ENCODE peak calls at places on chromosomes 4 and X, in eight cellular contexts. V is retina, P is PC-9, M is fibroblast of lung, G is posterior cingulate gyrus, Z is cerebellum, J is amygdala, R is Karpas-422. C is an unnamed sample.

GRCh38 chr4:14792702-14793227 is 209.5 kb upstream of the CPEB2 start:
- DNase-seq in V (no peak), P (peak), M (no peak), G (no peak), Z (no peak), J (no peak), R (no peak), C (no peak)

GRCh38 chr4:145195167-145195952 is 15.0 kb upstream of the OTUD4 start:
- DNase-seq in V (no peak), P (peak), M (no peak), G (no peak), Z (no peak), J (no peak), R (peak), C (no peak)

GRCh38 chrX:103405009-103405333 is 28.6 kb downstream of the BEX3 start:
- DNase-seq in V (no peak), P (no peak), M (no peak), G (no peak), Z (no peak), J (no peak), R (no peak), C (no peak)

GRCh38 chr4:20403317-20403716 is 151.6 kb downstream of the SLIT2 start:
- DNase-seq in V (no peak), P (no peak), M (no peak), G (no peak), Z (no peak), J (no peak), R (peak), C (no peak)

GRCh38 chrX:23493941-23494374 is 159.3 kb downstream of the PTCHD1 start:
- DNase-seq in V (no peak), P (peak), M (no peak), G (no peak), Z (no peak), J (no peak), R (peak), C (peak)

GRCh38 chrX:42128020-42128419 is 204.7 kb upstream of the CASK start:
- DNase-seq in V (no peak), P (no peak), M (no peak), G (no peak), Z (no peak), J (no peak), R (no peak), C (no peak)

GRCh38 chr4:150342945-150343344 is 239.0 kb upstream of the MAB21L2 start:
- DNase-seq in V (no peak), P (no peak), M (no peak), G (no peak), Z (no peak), J (no peak), R (no peak), C (no peak)

GRCh38 chr4:2579910-2580309 is 43.5 kb downstream of the FAM193A start:
- DNase-seq in V (no peak), P (no peak), M (no peak), G (no peak), Z (no peak), J (no peak), R (no peak), C (no peak)

GRCh38 chrX:7170903-7171302 is 22.9 kb upstream of the PUDP start:
- DNase-seq in V (no peak), P (no peak), M (peak), G (no peak), Z (no peak), J (no peak), R (peak), C (peak)

GRCh38 chrX:136198010-136198409 is 50.7 kb downstream of the FHL1 start:
- DNase-seq in V (no peak), P (no peak), M (no peak), G (no peak), Z (no peak), J (no peak), R (no peak), C (no peak)

GRCh38 chr4:97530676-97531075 is 612.6 kb downstream of the STPG2 start:
- DNase-seq in V (no peak), P (no peak), M (no peak), G (no peak), Z (no peak), J (no peak), R (no peak), C (no peak)

GRCh38 chrX:39201305-39201990 is 400.2 kb downstream of the MID1IP1 start:
- DNase-seq in V (no peak), P (no peak), M (no peak), G (no peak), Z (no peak), J (no peak), R (peak), C (peak)

GRCh38 chr4:105058177-105058812 is 88.4 kb upstream of the TET2 start:
- DNase-seq in V (no peak), P (no peak), M (peak), G (no peak), Z (no peak), J (no peak), R (no peak), C (peak)

GRCh38 chrX:18406531-18407266 is 18.7 kb upstream of the CDKL5 start:
- DNase-seq in V (no peak), P (no peak), M (no peak), G (no peak), Z (no peak), J (no peak), R (no peak), C (no peak)

GRCh38 chrX:76148011-76148665 is 24.7 kb upstream of the PBDC1 start:
- DNase-seq in V (no peak), P (peak), M (peak), G (no peak), Z (no peak), J (no peak), R (peak), C (peak)

GRCh38 chr4:140720387-140721087 is 35.6 kb downstream of the TBC1D9 start:
- DNase-seq in V (no peak), P (no peak), M (no peak), G (no peak), Z (no peak), J (no peak), R (no peak), C (no peak)

GRCh38 chrX:11137543-11138139 is 26.5 kb downstream of the HCCS start:
- DNase-seq in V (no peak), P (no peak), M (peak), G (no peak), Z (peak), J (no peak), R (peak), C (peak)

GRCh38 chr4:15410750-15411149 is 17.1 kb upstream of the C1QTNF7 start:
- DNase-seq in V (no peak), P (no peak), M (peak), G (no peak), Z (no peak), J (no peak), R (peak), C (peak)

GRCh38 chrX:9071031-9071650 is 37.2 kb upstream of the FAM9B start:
- DNase-seq in V (no peak), P (no peak), M (no peak), G (no peak), Z (no peak), J (no peak), R (no peak), C (peak)

GRCh38 chr4:15963001-15963451 is at the start of gene FGFBP2:
- DNase-seq in V (peak), P (no peak), M (peak), G (no peak), Z (no peak), J (no peak), R (peak), C (peak)

GRCh38 chrX:1387141-1387776 is 4.7 kb downstream of the SLC25A6 start:
- DNase-seq in V (no peak), P (no peak), M (no peak), G (no peak), Z (no peak), J (no peak), R (no peak), C (no peak)